ENCODE peak calls at places on chromosomes 1 and 21, in eight cellular contexts. One of them, this sample, is unnamed.

GRCh38 chr1:65959896-65960295 is 167.2 kb downstream of the PDE4B start:
- DNase-seq in H4: no peak
- DNase-seq in NCI-H1930: no peak
- DNase-seq in HFFc6: no peak
- DNase-seq in cardiac muscle cell: no peak
- DNase-seq in stimulated activated CD4-positive, alpha-beta T cell treated with anti-CD3 and anti-CD28 coated beads, TNF-alpha, amount 100 ng/mL, for 1 hour: no peak
- DNase-seq in GM23248: no peak
- DNase-seq in PC-3: no peak
- DNase-seq in this sample: no peak

GRCh38 chr1:207034998-207035397 is 2.4 kb upstream of the C1orf116 start:
- DNase-seq in PC-3: peak
- DNase-seq in GM23248: peak
- DNase-seq in NCI-H1930: no peak
- DNase-seq in HFFc6: peak
- DNase-seq in stimulated activated CD4-positive, alpha-beta T cell treated with anti-CD3 and anti-CD28 coated beads, TNF-alpha, amount 100 ng/mL, for 1 hour: no peak
- DNase-seq in H4: no peak
- DNase-seq in cardiac muscle cell: no peak
- DNase-seq in this sample: no peak

GRCh38 chr1:108854226-108855019 is 2.5 kb downstream of the AKNAD1 start:
- DNase-seq in HFFc6: peak
- DNase-seq in PC-3: no peak
- DNase-seq in NCI-H1930: no peak
- DNase-seq in cardiac muscle cell: no peak
- DNase-seq in H4: no peak
- DNase-seq in GM23248: peak
- DNase-seq in stimulated activated CD4-positive, alpha-beta T cell treated with anti-CD3 and anti-CD28 coated beads, TNF-alpha, amount 100 ng/mL, for 1 hour: no peak
- DNase-seq in this sample: no peak

GRCh38 chr1:234258071-234258470 is 115.2 kb upstream of the COA6 start:
- DNase-seq in PC-3: peak
- DNase-seq in HFFc6: no peak
- DNase-seq in NCI-H1930: no peak
- DNase-seq in stimulated activated CD4-positive, alpha-beta T cell treated with anti-CD3 and anti-CD28 coated beads, TNF-alpha, amount 100 ng/mL, for 1 hour: no peak
- DNase-seq in GM23248: no peak
- DNase-seq in cardiac muscle cell: no peak
- DNase-seq in H4: no peak
- DNase-seq in this sample: no peak

GRCh38 chr21:44428281-44428942 is 26.9 kb upstream of the LRRC3 start:
- DNase-seq in H4: no peak
- DNase-seq in GM23248: peak
- DNase-seq in HFFc6: no peak
- DNase-seq in PC-3: peak
- DNase-seq in NCI-H1930: no peak
- DNase-seq in stimulated activated CD4-positive, alpha-beta T cell treated with anti-CD3 and anti-CD28 coated beads, TNF-alpha, amount 100 ng/mL, for 1 hour: no peak
- DNase-seq in cardiac muscle cell: no peak
- DNase-seq in this sample: no peak

GRCh38 chr1:93963585-93963984 is 54.4 kb upstream of the GCLM start:
- DNase-seq in H4: peak
- DNase-seq in cardiac muscle cell: no peak
- DNase-seq in stimulated activated CD4-positive, alpha-beta T cell treated with anti-CD3 and anti-CD28 coated beads, TNF-alpha, amount 100 ng/mL, for 1 hour: no peak
- DNase-seq in HFFc6: no peak
- DNase-seq in GM23248: peak
- DNase-seq in PC-3: no peak
- DNase-seq in NCI-H1930: no peak
- DNase-seq in this sample: no peak

GRCh38 chr1:10204003-10204642 is 6.2 kb upstream of the KIF1B start:
- DNase-seq in cardiac muscle cell: peak
- DNase-seq in PC-3: no peak
- DNase-seq in H4: no peak
- DNase-seq in stimulated activated CD4-positive, alpha-beta T cell treated with anti-CD3 and anti-CD28 coated beads, TNF-alpha, amount 100 ng/mL, for 1 hour: no peak
- DNase-seq in NCI-H1930: no peak
- DNase-seq in GM23248: no peak
- DNase-seq in HFFc6: no peak
- DNase-seq in this sample: no peak

GRCh38 chr1:118947790-118948189 is 40.4 kb downstream of the TBX15 start:
- DNase-seq in HFFc6: peak
- DNase-seq in stimulated activated CD4-positive, alpha-beta T cell treated with anti-CD3 and anti-CD28 coated beads, TNF-alpha, amount 100 ng/mL, for 1 hour: no peak
- DNase-seq in cardiac muscle cell: no peak
- DNase-seq in NCI-H1930: no peak
- DNase-seq in GM23248: peak
- DNase-seq in H4: no peak
- DNase-seq in PC-3: peak
- DNase-seq in this sample: no peak

GRCh38 chr1:8285103-8285502 is 32.8 kb upstream of the SLC45A1 start:
- DNase-seq in cardiac muscle cell: no peak
- DNase-seq in H4: no peak
- DNase-seq in HFFc6: no peak
- DNase-seq in NCI-H1930: no peak
- DNase-seq in stimulated activated CD4-positive, alpha-beta T cell treated with anti-CD3 and anti-CD28 coated beads, TNF-alpha, amount 100 ng/mL, for 1 hour: no peak
- DNase-seq in PC-3: peak
- DNase-seq in GM23248: no peak
- DNase-seq in this sample: no peak

GRCh38 chr1:63723618-63724017 is 50.2 kb upstream of the ROR1 start:
- DNase-seq in NCI-H1930: no peak
- DNase-seq in PC-3: peak
- DNase-seq in HFFc6: no peak
- DNase-seq in stimulated activated CD4-positive, alpha-beta T cell treated with anti-CD3 and anti-CD28 coated beads, TNF-alpha, amount 100 ng/mL, for 1 hour: no peak
- DNase-seq in GM23248: peak
- DNase-seq in H4: no peak
- DNase-seq in cardiac muscle cell: no peak
- DNase-seq in this sample: no peak

GRCh38 chr1:186374313-186375151 is 521 bp downstream of the TPR start:
- DNase-seq in H4: peak
- DNase-seq in stimulated activated CD4-positive, alpha-beta T cell treated with anti-CD3 and anti-CD28 coated beads, TNF-alpha, amount 100 ng/mL, for 1 hour: no peak
- DNase-seq in cardiac muscle cell: peak
- DNase-seq in NCI-H1930: no peak
- DNase-seq in PC-3: peak
- DNase-seq in HFFc6: no peak
- DNase-seq in GM23248: peak
- DNase-seq in this sample: peak

This sample was measured in GF-D8.